ENCODE peak calls at places on chromosomes 13 and 19, in six cellular contexts. One of them, this sample, is unnamed.

GRCh38 chr19:19459099-19459498 is 53.6 kb downstream of the GATAD2A start:
- DNase-seq in uterus: no peak
- DNase-seq in iris pigment epithelial cell: peak
- DNase-seq in neural crest cell: no peak
- DNase-seq in activated gamma-delta T cell: no peak
- DNase-seq in thoracic aorta: no peak
- DNase-seq in this sample: no peak

GRCh38 chr13:33728271-33729037 is 89.5 kb upstream of the RFC3 start:
- DNase-seq in uterus: peak
- DNase-seq in iris pigment epithelial cell: no peak
- DNase-seq in activated gamma-delta T cell: no peak
- DNase-seq in thoracic aorta: no peak
- DNase-seq in neural crest cell: no peak
- DNase-seq in this sample: no peak

GRCh38 chr13:65725001-65725400 is 1505.1 kb downstream of the PCDH9 start:
- DNase-seq in thoracic aorta: no peak
- DNase-seq in iris pigment epithelial cell: peak
- DNase-seq in neural crest cell: no peak
- DNase-seq in activated gamma-delta T cell: no peak
- DNase-seq in uterus: no peak
- DNase-seq in this sample: no peak

GRCh38 chr19:35247526-35248309 is 1.1 kb upstream of the LSR start:
- DNase-seq in iris pigment epithelial cell: no peak
- DNase-seq in activated gamma-delta T cell: peak
- DNase-seq in neural crest cell: no peak
- DNase-seq in uterus: no peak
- DNase-seq in thoracic aorta: no peak
- DNase-seq in this sample: peak

GRCh38 chr19:6801397-6802086 is 29.0 kb downstream of the VAV1 start:
- DNase-seq in thoracic aorta: no peak
- DNase-seq in neural crest cell: no peak
- DNase-seq in uterus: peak
- DNase-seq in activated gamma-delta T cell: peak
- DNase-seq in iris pigment epithelial cell: peak
- DNase-seq in this sample: no peak

GRCh38 chr19:34402074-34402600 is 2.1 kb upstream of the PDCD2L start:
- DNase-seq in iris pigment epithelial cell: no peak
- DNase-seq in thoracic aorta: no peak
- DNase-seq in activated gamma-delta T cell: no peak
- DNase-seq in neural crest cell: no peak
- DNase-seq in uterus: no peak
- DNase-seq in this sample: no peak

GRCh38 chr19:2180881-2181617 is 17.3 kb downstream of the DOT1L start:
- DNase-seq in thoracic aorta: no peak
- DNase-seq in activated gamma-delta T cell: no peak
- DNase-seq in uterus: no peak
- DNase-seq in neural crest cell: no peak
- DNase-seq in iris pigment epithelial cell: no peak
- DNase-seq in this sample: no peak

GRCh38 chr19:33702606-33703437 is 81.1 kb downstream of the CHST8 start:
- DNase-seq in uterus: no peak
- DNase-seq in iris pigment epithelial cell: no peak
- DNase-seq in activated gamma-delta T cell: no peak
- DNase-seq in thoracic aorta: no peak
- DNase-seq in neural crest cell: no peak
- DNase-seq in this sample: no peak

GRCh38 chr19:56132316-56132822 is 8.7 kb upstream of the ZNF444 start:
- DNase-seq in thoracic aorta: no peak
- DNase-seq in uterus: no peak
- DNase-seq in iris pigment epithelial cell: peak
- DNase-seq in neural crest cell: no peak
- DNase-seq in activated gamma-delta T cell: no peak
- DNase-seq in this sample: no peak

GRCh38 chr19:21851596-21852345 is 15.8 kb upstream of the ZNF43 start:
- DNase-seq in iris pigment epithelial cell: peak
- DNase-seq in uterus: peak
- DNase-seq in activated gamma-delta T cell: peak
- DNase-seq in thoracic aorta: peak
- DNase-seq in neural crest cell: peak
- DNase-seq in this sample: peak

GRCh38 chr19:20247016-20247683 is 80.1 kb downstream of the ZNF486 start:
- DNase-seq in neural crest cell: peak
- DNase-seq in thoracic aorta: no peak
- DNase-seq in iris pigment epithelial cell: peak
- DNase-seq in uterus: peak
- DNase-seq in activated gamma-delta T cell: no peak
- DNase-seq in this sample: peak

GRCh38 chr13:34467450-34468083 is 474.5 kb upstream of the NBEA start:
- DNase-seq in iris pigment epithelial cell: no peak
- DNase-seq in thoracic aorta: no peak
- DNase-seq in activated gamma-delta T cell: no peak
- DNase-seq in neural crest cell: no peak
- DNase-seq in uterus: no peak
- DNase-seq in this sample: no peak

GRCh38 chr13:111079375-111079774 is 35.7 kb upstream of the ARHGEF7 start:
- DNase-seq in activated gamma-delta T cell: no peak
- DNase-seq in neural crest cell: no peak
- DNase-seq in iris pigment epithelial cell: no peak
- DNase-seq in thoracic aorta: no peak
- DNase-seq in uterus: no peak
- DNase-seq in this sample: no peak

GRCh38 chr19:28511655-28512054 is 701.3 kb downstream of the UQCRFS1 start:
- DNase-seq in uterus: no peak
- DNase-seq in iris pigment epithelial cell: no peak
- DNase-seq in activated gamma-delta T cell: no peak
- DNase-seq in thoracic aorta: no peak
- DNase-seq in neural crest cell: no peak
- DNase-seq in this sample: no peak

GRCh38 chr13:46685006-46685730 is 111.8 kb downstream of the ESD start:
- DNase-seq in iris pigment epithelial cell: no peak
- DNase-seq in activated gamma-delta T cell: no peak
- DNase-seq in thoracic aorta: no peak
- DNase-seq in neural crest cell: no peak
- DNase-seq in uterus: no peak
- DNase-seq in this sample: no peak

GRCh38 chr19:30111051-30111450 is 169.0 kb downstream of the URI1 start:
- DNase-seq in thoracic aorta: no peak
- DNase-seq in activated gamma-delta T cell: no peak
- DNase-seq in neural crest cell: no peak
- DNase-seq in iris pigment epithelial cell: no peak
- DNase-seq in uterus: no peak
- DNase-seq in this sample: no peak

GRCh38 chr13:35953537-35954206 is 177.5 kb downstream of the DCLK1 start:
- DNase-seq in uterus: peak
- DNase-seq in neural crest cell: peak
- DNase-seq in thoracic aorta: peak
- DNase-seq in activated gamma-delta T cell: no peak
- DNase-seq in iris pigment epithelial cell: peak
- DNase-seq in this sample: peak

GRCh38 chr13:29103036-29103800 is 283.1 kb downstream of the MTUS2 start:
- DNase-seq in activated gamma-delta T cell: no peak
- DNase-seq in neural crest cell: no peak
- DNase-seq in thoracic aorta: no peak
- DNase-seq in iris pigment epithelial cell: no peak
- DNase-seq in uterus: no peak
- DNase-seq in this sample: no peak

GRCh38 chr19:45630463-45630862 is 8.7 kb downstream of the EML2 start:
- DNase-seq in activated gamma-delta T cell: no peak
- DNase-seq in iris pigment epithelial cell: peak
- DNase-seq in thoracic aorta: no peak
- DNase-seq in uterus: no peak
- DNase-seq in neural crest cell: no peak
- DNase-seq in this sample: no peak

GRCh38 chr13:58032676-58033440 is 401.3 kb downstream of the PCDH17 start:
- DNase-seq in iris pigment epithelial cell: no peak
- DNase-seq in activated gamma-delta T cell: no peak
- DNase-seq in thoracic aorta: no peak
- DNase-seq in neural crest cell: no peak
- DNase-seq in uterus: no peak
- DNase-seq in this sample: no peak

GRCh38 chr19:2415973-2416319 is 11.4 kb downstream of the TIMM13 start:
- DNase-seq in iris pigment epithelial cell: no peak
- DNase-seq in uterus: no peak
- DNase-seq in thoracic aorta: no peak
- DNase-seq in activated gamma-delta T cell: no peak
- DNase-seq in neural crest cell: no peak
- DNase-seq in this sample: no peak

GRCh38 chr13:26679945-26680516 is 80.6 kb downstream of the GPR12 start:
- DNase-seq in iris pigment epithelial cell: peak
- DNase-seq in neural crest cell: no peak
- DNase-seq in uterus: no peak
- DNase-seq in activated gamma-delta T cell: no peak
- DNase-seq in thoracic aorta: no peak
- DNase-seq in this sample: peak

GRCh38 chr13:85441364-85441763 is 357.9 kb downstream of the SLITRK6 start:
- DNase-seq in thoracic aorta: no peak
- DNase-seq in neural crest cell: no peak
- DNase-seq in activated gamma-delta T cell: no peak
- DNase-seq in uterus: no peak
- DNase-seq in iris pigment epithelial cell: no peak
- DNase-seq in this sample: no peak

GRCh38 chr13:108437496-108437895 is 168.0 kb downstream of the TNFSF13B start:
- DNase-seq in uterus: no peak
- DNase-seq in iris pigment epithelial cell: peak
- DNase-seq in neural crest cell: no peak
- DNase-seq in activated gamma-delta T cell: no peak
- DNase-seq in thoracic aorta: no peak
- DNase-seq in this sample: no peak

GRCh38 chr19:44641866-44642265 is 1.8 kb upstream of the PVR start:
- DNase-seq in uterus: no peak
- DNase-seq in activated gamma-delta T cell: no peak
- DNase-seq in thoracic aorta: no peak
- DNase-seq in iris pigment epithelial cell: no peak
- DNase-seq in neural crest cell: no peak
- DNase-seq in this sample: no peak

GRCh38 chr13:109680930-109681329 is 105.5 kb downstream of the IRS2 start:
- DNase-seq in thoracic aorta: no peak
- DNase-seq in neural crest cell: no peak
- DNase-seq in iris pigment epithelial cell: no peak
- DNase-seq in uterus: no peak
- DNase-seq in activated gamma-delta T cell: no peak
- DNase-seq in this sample: no peak

GRCh38 chr19:16326401-16327130 is 1.9 kb downstream of the KLF2 start:
- DNase-seq in uterus: no peak
- DNase-seq in thoracic aorta: no peak
- DNase-seq in neural crest cell: no peak
- DNase-seq in activated gamma-delta T cell: no peak
- DNase-seq in iris pigment epithelial cell: no peak
- DNase-seq in this sample: no peak

GRCh38 chr13:65971541-65971940 is 1258.6 kb downstream of the PCDH9 start:
- DNase-seq in activated gamma-delta T cell: no peak
- DNase-seq in uterus: no peak
- DNase-seq in iris pigment epithelial cell: no peak
- DNase-seq in thoracic aorta: no peak
- DNase-seq in neural crest cell: no peak
- DNase-seq in this sample: no peak

GRCh38 chr19:48510421-48511268 is 990 bp downstream of the LMTK3 start:
- DNase-seq in uterus: peak
- DNase-seq in neural crest cell: peak
- DNase-seq in iris pigment epithelial cell: peak
- DNase-seq in activated gamma-delta T cell: no peak
- DNase-seq in thoracic aorta: no peak
- DNase-seq in this sample: peak

GRCh38 chr13:26977541-26977940 is 194.1 kb downstream of the USP12 start:
- DNase-seq in thoracic aorta: no peak
- DNase-seq in neural crest cell: no peak
- DNase-seq in activated gamma-delta T cell: no peak
- DNase-seq in iris pigment epithelial cell: peak
- DNase-seq in uterus: no peak
- DNase-seq in this sample: no peak

GRCh38 chr13:106361621-106362020 is 173.8 kb downstream of the EFNB2 start:
- DNase-seq in neural crest cell: no peak
- DNase-seq in activated gamma-delta T cell: no peak
- DNase-seq in uterus: no peak
- DNase-seq in iris pigment epithelial cell: no peak
- DNase-seq in thoracic aorta: no peak
- DNase-seq in this sample: no peak

GRCh38 chr19:374183-374885 is 29.7 kb upstream of the MIER2 start:
- DNase-seq in neural crest cell: no peak
- DNase-seq in uterus: no peak
- DNase-seq in thoracic aorta: no peak
- DNase-seq in activated gamma-delta T cell: no peak
- DNase-seq in iris pigment epithelial cell: no peak
- DNase-seq in this sample: no peak

GRCh38 chr13:19888799-19889198 is 25.4 kb upstream of the ZMYM5 start:
- DNase-seq in iris pigment epithelial cell: peak
- DNase-seq in activated gamma-delta T cell: no peak
- DNase-seq in uterus: no peak
- DNase-seq in neural crest cell: no peak
- DNase-seq in thoracic aorta: no peak
- DNase-seq in this sample: no peak

GRCh38 chr19:33795370-33796163 is 1.1 kb upstream of the KCTD15 start:
- DNase-seq in neural crest cell: peak
- DNase-seq in uterus: peak
- DNase-seq in iris pigment epithelial cell: peak
- DNase-seq in thoracic aorta: no peak
- DNase-seq in activated gamma-delta T cell: no peak
- DNase-seq in this sample: peak

GRCh38 chr19:41883463-41883820 is 458 bp downstream of the ARHGEF1 start:
- DNase-seq in neural crest cell: no peak
- DNase-seq in activated gamma-delta T cell: no peak
- DNase-seq in uterus: no peak
- DNase-seq in iris pigment epithelial cell: no peak
- DNase-seq in thoracic aorta: no peak
- DNase-seq in this sample: no peak

GRCh38 chr13:97161832-97162231 is 60.3 kb upstream of the MBNL2 start:
- DNase-seq in thoracic aorta: no peak
- DNase-seq in activated gamma-delta T cell: no peak
- DNase-seq in uterus: no peak
- DNase-seq in neural crest cell: no peak
- DNase-seq in iris pigment epithelial cell: no peak
- DNase-seq in this sample: no peak